ENCODE peak calls at places on chromosomes 13 and 19, in six cellular contexts. J is ovary, S is Peyer's patch, N is prostate gland, X is right lobe of liver, M is sigmoid colon. Z is an unnamed sample.

GRCh38 chr13:68319384-68319783 is 1089.2 kb upstream of the PCDH9 start:
- DNase-seq in N (no peak), S (no peak), M (no peak), X (no peak), J (no peak), Z (no peak)

GRCh38 chr13:43720780-43721397 is 65.9 kb downstream of the ENOX1 start:
- DNase-seq in M (no peak), N (no peak), S (no peak), J (no peak), X (no peak), Z (no peak)

GRCh38 chr13:67588607-67589006 is 358.5 kb upstream of the PCDH9 start:
- DNase-seq in N (no peak), X (no peak), S (no peak), M (no peak), J (no peak), Z (no peak)

GRCh38 chr19:45457776-45458175 is 10.0 kb upstream of the FOSB start:
- DNase-seq in N (no peak), J (no peak), X (no peak), S (no peak), M (no peak), Z (no peak)

GRCh38 chr19:48341006-48341405 is 15.7 kb downstream of the EMP3 start:
- DNase-seq in X (no peak), J (no peak), M (no peak), S (no peak), N (no peak), Z (no peak)

GRCh38 chr13:41547253-41548000 is 90.1 kb downstream of the RGCC start:
- DNase-seq in X (no peak), N (no peak), M (peak), J (peak), S (no peak), Z (no peak)

GRCh38 chr19:35775046-35775297 is 392 bp upstream of the ARHGAP33 start:
- DNase-seq in J (no peak), N (no peak), S (no peak), X (no peak), M (no peak), Z (no peak)

GRCh38 chr13:40189426-40189825 is 477.0 kb downstream of the FOXO1 start:
- DNase-seq in M (no peak), S (no peak), X (no peak), J (no peak), N (no peak), Z (no peak)

GRCh38 chr19:47507924-47508553 is 6.8 kb downstream of the NAPA start:
- DNase-seq in S (no peak), X (no peak), N (no peak), J (no peak), M (no peak), Z (no peak)

GRCh38 chr19:2309734-2310362 is 1.9 kb upstream of the LINGO3 start:
- DNase-seq in N (no peak), J (no peak), X (no peak), S (no peak), M (no peak), Z (no peak)

GRCh38 chr19:43290568-43291359 is 21.4 kb upstream of the PSG9 start:
- DNase-seq in S (no peak), J (no peak), X (no peak), M (no peak), N (no peak), Z (no peak)

GRCh38 chr13:49635599-49636433 is 7.5 kb downstream of the ARL11 start:
- DNase-seq in N (no peak), S (no peak), X (no peak), M (no peak), J (no peak), Z (no peak)

GRCh38 chr19:36876993-36877938 is 26.6 kb downstream of the ZNF345 start:
- DNase-seq in J (no peak), X (no peak), N (no peak), S (no peak), M (no peak), Z (no peak)

GRCh38 chr19:47598407-47599349 is 10.3 kb upstream of the BICRA start:
- DNase-seq in S (peak), J (peak), M (peak), N (peak), X (no peak), Z (peak)

GRCh38 chr13:50125306-50125555 is 110.0 kb downstream of the KCNRG start:
- DNase-seq in X (no peak), M (no peak), S (no peak), N (no peak), J (no peak), Z (no peak)

GRCh38 chr13:20424959-20425358 is 100.7 kb downstream of the CRYL1 start:
- DNase-seq in N (no peak), X (no peak), M (no peak), S (no peak), J (peak), Z (no peak)

GRCh38 chr13:104114111-104114510 is 1047.9 kb upstream of the SLC10A2 start:
- DNase-seq in N (no peak), J (no peak), M (no peak), X (no peak), S (no peak), Z (no peak)

GRCh38 chr19:29623726-29624488 is 17.8 kb downstream of the POP4 start:
- DNase-seq in X (no peak), M (no peak), S (peak), N (no peak), J (no peak), Z (peak)

GRCh38 chr13:39688699-39689405 is 33.4 kb downstream of the COG6 start:
- DNase-seq in X (no peak), N (no peak), S (no peak), J (no peak), M (no peak), Z (no peak)

GRCh38 chr13:29907670-29908069 is 57.3 kb upstream of the UBL3 start:
- DNase-seq in N (no peak), X (no peak), M (no peak), J (no peak), S (no peak), Z (no peak)

GRCh38 chr13:39956036-39956435 is 300.6 kb downstream of the COG6 start:
- DNase-seq in M (no peak), J (no peak), S (no peak), X (no peak), N (no peak), Z (no peak)

GRCh38 chr19:12899891-12900518 is 9.0 kb downstream of the GCDH start:
- DNase-seq in X (no peak), S (no peak), N (no peak), J (no peak), M (no peak), Z (peak)

GRCh38 chr13:97426695-97427094 is 7.3 kb upstream of the RAP2A start:
- DNase-seq in M (no peak), J (no peak), S (no peak), N (no peak), X (no peak), Z (no peak)

GRCh38 chr13:64052526-64052925 is 2636.9 kb upstream of the PCDH20 start:
- DNase-seq in M (no peak), S (no peak), N (no peak), J (no peak), X (no peak), Z (no peak)

GRCh38 chr19:17073869-17074627 is 1.2 kb downstream of the HAUS8 start:
- DNase-seq in J (no peak), X (no peak), M (no peak), S (peak), N (no peak), Z (peak)

GRCh38 chr19:50053119-50053518 is 27.3 kb downstream of the ZNF473 start:
- DNase-seq in J (no peak), N (no peak), M (no peak), S (no peak), X (no peak), Z (no peak)

GRCh38 chr13:79451500-79451962 is 29.4 kb upstream of the NDFIP2 start:
- DNase-seq in N (no peak), J (no peak), S (peak), X (no peak), M (no peak), Z (peak)

GRCh38 chr13:109159650-109160309 is 530.4 kb downstream of the MYO16 start:
- DNase-seq in J (no peak), N (no peak), S (no peak), M (no peak), X (no peak), Z (no peak)

GRCh38 chr13:114128348-114128623 is 4.1 kb downstream of the RASA3 start:
- DNase-seq in M (no peak), J (no peak), X (peak), N (no peak), S (no peak), Z (no peak)

GRCh38 chr13:114127473-114128347 is 4.7 kb downstream of the RASA3 start:
- DNase-seq in N (no peak), X (no peak), S (no peak), J (no peak), M (no peak), Z (no peak)

GRCh38 chr13:114125589-114125988 is 6.8 kb downstream of the RASA3 start:
- DNase-seq in X (no peak), M (no peak), S (no peak), J (no peak), N (no peak), Z (no peak)

GRCh38 chr13:114128624-114129522 is 3.5 kb downstream of the RASA3 start:
- DNase-seq in M (peak), S (peak), J (peak), X (peak), N (no peak), Z (peak)

GRCh38 chr13:114126789-114127472 is 5.5 kb downstream of the RASA3 start:
- DNase-seq in S (no peak), N (no peak), M (no peak), X (peak), J (no peak), Z (no peak)
- H3K27ac ChIP-seq in S (no peak), N (no peak), M (no peak), X (no peak), J (no peak), Z (no peak)

DNA sequence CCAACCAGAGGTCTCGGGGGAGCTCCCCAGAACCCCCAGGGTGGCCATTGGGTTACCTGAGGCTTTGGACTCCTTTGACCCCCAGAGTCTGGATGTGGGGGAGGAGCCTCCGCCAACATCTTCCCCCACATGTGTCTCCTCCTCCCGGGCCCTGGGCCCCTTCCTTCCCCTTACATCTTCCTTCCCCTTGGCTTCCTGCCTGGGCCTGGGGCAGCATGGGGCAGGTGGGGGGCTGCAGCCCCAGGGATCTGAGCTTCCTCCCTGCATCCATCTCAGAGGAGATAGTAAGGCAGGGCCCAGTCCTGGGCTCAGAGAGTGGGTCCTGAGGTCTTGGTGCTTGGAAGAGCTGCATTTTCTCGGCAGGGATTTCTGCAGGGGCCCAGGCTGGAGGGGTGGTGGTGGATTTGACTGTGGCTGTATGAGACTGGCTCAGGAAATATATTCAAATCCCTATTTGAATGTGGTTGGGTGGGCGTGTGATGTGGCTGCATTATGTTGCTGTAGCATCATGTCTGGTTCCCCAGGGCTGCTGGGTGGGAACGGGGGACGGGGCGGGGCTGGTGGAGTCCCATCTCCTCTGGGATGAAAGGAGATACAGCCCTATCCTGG is 919 bp downstream of the VAV1 start:
- DNase-seq in X (peak), N (no peak), S (peak), J (no peak), M (no peak), Z (peak)
- H3K4me3 ChIP-seq in X (peak), N (peak), S (peak), J (peak), M (peak), Z (peak)

DNA sequence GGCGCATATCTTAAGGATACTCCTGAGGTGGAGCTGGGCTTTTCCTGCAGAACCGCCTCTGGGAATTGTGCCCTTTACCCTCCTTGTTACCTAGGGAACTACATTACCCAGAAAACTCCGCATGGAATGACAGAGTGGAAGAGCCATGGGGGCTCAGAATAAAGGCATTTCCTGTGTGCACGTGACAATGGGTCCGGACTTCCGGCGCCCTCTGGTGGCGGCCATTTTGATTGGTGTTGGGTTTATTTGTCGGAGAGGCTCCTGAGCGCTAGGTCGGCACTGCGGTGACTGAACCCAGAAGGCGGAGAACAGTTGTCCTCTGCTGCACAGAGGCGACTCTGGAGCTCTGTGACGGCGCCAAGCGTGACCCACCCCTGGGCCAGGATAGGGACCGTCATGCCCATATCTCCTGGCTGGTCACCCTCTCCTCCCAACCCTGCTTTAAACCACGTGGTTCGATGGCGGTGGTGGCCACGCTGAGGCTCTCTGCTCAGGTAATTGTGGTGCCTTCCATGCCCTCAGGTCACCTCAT is at the start of gene ZNF587B:
- DNase-seq in M (peak), N (peak), J (peak), X (peak), S (peak), Z (peak)
- TF ChIP-seq POLR2A in M (no peak), N (no peak), J (peak), X (no peak), S (no peak), Z (no peak)

GRCh38 chr19:34256835-34257558 is 2.6 kb downstream of the GARRE1 start:
- DNase-seq in J (no peak), S (peak), N (no peak), X (no peak), M (no peak), Z (no peak)

GRCh38 chr19:34255546-34255945 is 1.2 kb downstream of the GARRE1 start:
- DNase-seq in M (no peak), S (no peak), X (no peak), N (no peak), J (no peak), Z (no peak)

GRCh38 chr19:34253711-34254551 is 423 bp upstream of the GARRE1 start:
- DNase-seq in M (peak), N (no peak), X (peak), J (peak), S (peak), Z (peak)

GRCh38 chr19:34257559-34257924 is 3.2 kb downstream of the GARRE1 start:
- DNase-seq in M (no peak), S (no peak), X (no peak), N (no peak), J (no peak), Z (no peak)

DNA sequence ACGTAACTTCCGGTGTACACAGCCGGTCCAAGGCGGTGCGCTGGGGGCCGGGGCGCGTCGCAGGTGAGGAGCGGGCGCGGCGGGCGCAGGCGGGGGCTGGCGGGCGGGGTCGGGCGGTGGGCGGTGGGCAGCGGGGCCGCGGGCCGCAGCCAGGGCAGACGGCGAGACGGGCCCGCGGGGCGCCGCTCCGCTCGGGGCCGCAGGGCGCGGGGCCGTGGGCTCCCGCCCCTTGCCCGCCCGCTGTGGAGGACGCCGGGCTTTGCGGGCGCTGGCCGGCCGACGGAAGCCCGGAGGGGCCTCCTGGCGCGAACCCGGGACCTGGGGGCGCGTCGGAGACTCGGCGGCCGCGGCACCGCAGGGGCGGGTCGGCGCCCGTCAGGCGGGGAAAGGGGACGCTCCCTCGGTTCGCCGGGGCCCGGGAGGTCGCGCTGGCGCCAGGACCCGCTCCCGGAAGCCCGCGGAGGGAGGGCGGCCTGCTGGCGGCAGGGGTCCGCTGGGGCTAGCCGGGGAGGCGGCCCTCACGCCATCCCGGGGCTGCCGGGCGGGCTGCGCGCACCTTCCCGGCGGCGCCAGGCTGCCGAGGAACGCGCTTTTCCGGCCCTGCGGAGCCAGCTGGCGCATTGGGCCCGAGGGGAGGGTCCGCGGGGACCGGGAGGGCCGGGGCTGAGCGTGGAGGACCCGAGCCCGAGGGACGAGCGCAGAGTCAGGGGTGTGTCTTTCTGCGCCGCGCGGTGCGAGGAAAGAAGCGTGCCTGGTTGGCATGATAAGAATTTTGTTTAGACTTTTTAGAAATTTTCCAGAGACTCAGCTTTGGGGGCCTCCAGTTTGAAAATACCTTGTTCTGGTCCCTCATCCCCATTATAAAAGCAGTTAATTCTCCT is at the start of gene GARRE1:
- DNase-seq in M (peak), J (peak), X (peak), N (peak), S (peak), Z (peak)
- H3K27ac ChIP-seq in M (peak), J (peak), X (peak), N (peak), S (peak), Z (peak)

GRCh38 chr13:112229445-112229844 is 146.7 kb upstream of the SPACA7 start:
- DNase-seq in S (peak), J (no peak), M (no peak), N (no peak), X (peak), Z (no peak)
- H3K4me3 ChIP-seq in S (no peak), J (no peak), M (no peak), N (no peak), X (no peak), Z (no peak)

DNA sequence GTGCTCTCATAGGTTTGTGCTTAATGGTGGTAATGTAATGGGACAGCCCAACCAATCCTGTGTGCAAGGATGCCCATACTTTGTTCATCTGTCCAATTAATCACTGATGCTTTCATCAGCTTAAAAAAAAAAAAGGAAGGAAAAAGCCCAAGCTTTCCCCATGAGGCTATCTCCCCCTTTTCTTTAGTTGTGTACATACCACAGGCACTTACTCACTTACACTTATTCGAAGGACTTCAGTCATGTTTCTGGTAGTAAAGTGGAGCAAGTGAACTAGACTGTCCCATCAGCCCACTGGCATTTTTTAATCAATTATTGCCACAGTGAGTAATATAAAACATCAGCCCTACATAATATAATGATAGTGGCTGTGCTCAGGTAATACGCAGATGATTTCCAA is 183.5 kb upstream of the UFM1 start:
- DNase-seq in J (no peak), X (no peak), M (no peak), N (no peak), S (no peak), Z (no peak)
- TF ChIP-seq POLR2A in J (no peak), X (no peak), M (no peak), N (no peak), S (no peak), Z (no peak)

GRCh38 chr13:27853345-27853744 is 61.1 kb downstream of the GSX1 start:
- DNase-seq in N (no peak), J (no peak), X (no peak), S (no peak), M (no peak), Z (no peak)

GRCh38 chr13:27851481-27851880 is 59.2 kb downstream of the GSX1 start:
- DNase-seq in S (no peak), X (no peak), N (no peak), J (no peak), M (no peak), Z (no peak)

GRCh38 chr13:27852491-27852890 is 60.2 kb downstream of the GSX1 start:
- DNase-seq in J (no peak), N (no peak), S (no peak), X (no peak), M (no peak), Z (no peak)

GRCh38 chr13:27853871-27854270 is 61.6 kb downstream of the GSX1 start:
- DNase-seq in J (no peak), N (no peak), X (no peak), S (no peak), M (no peak), Z (no peak)

DNA sequence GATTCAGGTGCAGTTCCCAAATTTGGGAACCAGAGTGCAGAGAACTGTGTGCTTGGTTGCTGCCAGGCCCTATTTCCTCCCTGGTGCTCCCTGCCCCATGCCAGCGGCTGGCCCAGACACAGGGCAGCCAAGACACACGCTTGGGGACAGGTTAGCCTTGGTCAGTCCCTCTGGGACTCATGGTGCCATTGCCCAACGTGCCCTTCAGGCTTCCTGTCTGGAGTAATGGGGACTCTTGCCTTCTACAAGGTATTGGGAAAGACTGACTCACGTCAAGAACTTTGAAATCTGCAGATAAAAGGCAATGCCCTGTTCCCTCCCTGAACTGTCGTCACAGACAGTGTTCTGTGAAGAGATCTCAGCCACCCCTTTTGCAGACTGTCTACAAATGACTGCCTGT is 58.8 kb downstream of the GSX1 start:
- DNase-seq in M (no peak), J (no peak), N (no peak), S (peak), X (no peak), Z (no peak)
- H3K27ac ChIP-seq in M (no peak), J (no peak), N (no peak), S (no peak), X (no peak), Z (no peak)

GRCh38 chr19:38389957-38390924 is 1.7 kb downstream of the SPRED3 start:
- DNase-seq in M (no peak), X (no peak), J (no peak), N (no peak), S (no peak), Z (no peak)
- H3K4me3 ChIP-seq in M (no peak), X (no peak), J (no peak), N (no peak), S (no peak), Z (no peak)

GRCh38 chr19:14073232-14073924 is 792 bp downstream of the MISP3 start:
- DNase-seq in X (peak), J (peak), S (peak), N (peak), M (peak), Z (peak)

GRCh38 chr19:14073925-14074838 is 1.6 kb downstream of the MISP3 start:
- DNase-seq in N (peak), X (peak), J (no peak), M (peak), S (peak), Z (peak)

GRCh38 chr19:14066139-14066538 is 4.3 kb upstream of the PALM3 start:
- DNase-seq in S (no peak), J (no peak), N (no peak), X (no peak), M (no peak), Z (no peak)

GRCh38 chr19:14072535-14073231 is at the start of gene MISP3:
- DNase-seq in S (peak), N (peak), X (peak), J (peak), M (peak), Z (peak)

GRCh38 chr19:14070268-14071050 is 2.1 kb upstream of the MISP3 start:
- DNase-seq in N (no peak), S (no peak), J (no peak), X (no peak), M (no peak), Z (no peak)
- TF ChIP-seq POLR2A in N (no peak), S (no peak), J (no peak), X (no peak), M (no peak), Z (no peak)

Z was measured in transverse colon.